ENCODE peak calls at places on chromosomes 13 and 19, in six cellular contexts. Q is GM12878, Z is H1, T is K562, S is SK-N-SH, H is HepG2. A is an unnamed sample.

GRCh38 chr19:29887498-29887897 is 54.5 kb upstream of the URI1 start:
- DNase-seq in Q (no peak), Z (no peak), T (no peak), S (peak; percentile 38), H (no peak), A (peak; percentile 24)

GRCh38 chr13:26614721-26615120 is 57.2 kb downstream of the WASF3 start:
- DNase-seq in Q (no peak), Z (no peak), T (no peak), S (no peak), H (no peak), A (no peak)

GRCh38 chr13:113420833-113421600 is 32.3 kb downstream of the ADPRHL1 start:
- DNase-seq in Q (no peak), Z (no peak), T (peak; percentile 81), S (peak; percentile 78), H (no peak), A (no peak)

GRCh38 chr19:55479451-55480230 is 3.2 kb downstream of the ZNF628 start:
- DNase-seq in Q (no peak), Z (no peak), T (no peak), S (no peak), H (no peak), A (no peak)

GRCh38 chr19:8532170-8532569 is 18.2 kb upstream of the ZNF414 start:
- DNase-seq in Q (no peak), Z (no peak), T (no peak), S (no peak), H (peak; percentile 43), A (no peak)

GRCh38 chr13:79932556-79932955 is 408.4 kb downstream of the SPRY2 start:
- DNase-seq in Q (no peak), Z (no peak), T (no peak), S (no peak), H (no peak), A (no peak)

GRCh38 chr13:101706651-101707050 is 254.2 kb downstream of the ITGBL1 start:
- DNase-seq in Q (no peak), Z (no peak), T (no peak), S (no peak), H (peak; percentile 4), A (peak; percentile 57)

GRCh38 chr13:99796175-99796819 is 175.3 kb downstream of the ZIC5 start:
- DNase-seq in Q (no peak), Z (peak; percentile 80), T (peak; percentile 39), S (no peak), H (peak; percentile 29), A (peak; percentile 25)

GRCh38 chr13:37701972-37702371 is 103.4 kb upstream of the POSTN start:
- DNase-seq in Q (no peak), Z (no peak), T (no peak), S (no peak), H (no peak), A (no peak)
- TF ChIP-seq GABPA in Q (no peak), Z (no peak), T (no peak), S (no peak), H (no peak), A (no peak)

GRCh38 chr13:40779796-40780285 is 8.9 kb upstream of the MRPS31 start:
- DNase-seq in Q (no peak), Z (no peak), T (no peak), S (no peak), H (no peak), A (no peak)

GRCh38 chr13:40777957-40778235 is 6.9 kb upstream of the MRPS31 start:
- DNase-seq in Q (no peak), Z (no peak), T (no peak), S (no peak), H (no peak), A (no peak)

GRCh38 chr13:40781717-40782116 is 7.7 kb upstream of the SLC25A15 start:
- DNase-seq in Q (no peak), Z (no peak), T (no peak), S (no peak), H (no peak), A (peak; percentile 46)

GRCh38 chr13:40779049-40779448 is 8.1 kb upstream of the MRPS31 start:
- DNase-seq in Q (no peak), Z (no peak), T (no peak), S (no peak), H (no peak), A (no peak)

DNA sequence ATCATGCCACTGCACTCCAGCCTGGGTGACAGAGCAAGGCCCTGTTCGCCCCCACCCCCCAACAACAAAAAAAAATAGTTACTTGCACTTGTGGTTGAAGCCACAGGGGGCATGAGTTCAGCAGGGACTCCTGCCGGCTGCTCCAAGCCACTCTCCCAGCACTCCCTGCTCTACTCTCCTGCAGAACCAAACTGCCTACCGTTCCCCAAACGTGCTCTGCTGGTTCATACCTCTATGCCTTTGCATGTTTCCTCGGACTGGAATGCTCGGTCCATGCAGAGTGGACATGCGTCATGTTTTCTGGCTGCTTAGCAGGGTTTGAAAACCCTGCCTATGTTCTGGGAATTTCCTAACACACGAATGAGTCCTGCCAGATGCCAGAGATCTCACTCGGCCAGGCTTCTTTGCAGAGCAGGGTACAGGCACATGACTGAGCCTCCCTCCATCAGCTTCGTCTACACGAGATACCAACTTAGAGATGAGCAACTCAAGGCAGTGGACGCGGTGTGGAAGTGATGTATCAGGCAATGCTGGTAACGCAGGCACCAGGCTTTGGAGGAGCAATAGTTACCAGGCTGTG is 8.5 kb upstream of the SLC25A15 start:
- DNase-seq in Q (no peak), Z (no peak), T (peak; percentile 24), S (peak; percentile 20), H (peak; percentile 54), A (peak; percentile 50)
- TF ChIP-seq CTCF in Q (no peak), Z (no peak), T (peak; percentile 47), S (peak; percentile 15), H (peak; percentile 51), A (no peak)

GRCh38 chr19:2232286-2233151 is 3.6 kb downstream of the PLEKHJ1 start:
- DNase-seq in Q (no peak), Z (no peak), T (no peak), S (no peak), H (no peak), A (no peak)
- H3K4me3 ChIP-seq in Q (no peak overlapping the region), Z (no peak overlapping the region), T (no peak overlapping the region), S (no peak overlapping the region), H (no peak overlapping the region), A (no peak overlapping the region)

GRCh38 chr19:17348700-17349099 is 11.3 kb downstream of the GTPBP3 start:
- DNase-seq in Q (no peak), Z (peak; percentile 64), T (peak; percentile 16), S (peak; percentile 86), H (peak; percentile 42), A (no peak)
- TF ChIP-seq GABPA in Q (no peak), Z (no peak), T (peak; percentile 26), S (peak; percentile 72), H (no peak), A (no peak)

GRCh38 chr19:58466760-58467589 is at the start of gene ZNF324:
- DNase-seq in Q (peak; percentile 76), Z (peak; percentile 98), T (peak; percentile 96), S (peak; percentile 99), H (peak; percentile 94), A (peak; percentile 94)
- TF ChIP-seq CTCF in Q (no peak), Z (no peak), T (peak; percentile 21), S (no peak), H (peak; percentile 62), A (no peak)

A was measured in HL-60.